ENCODE peak calls at places on chromosomes 16 and 17, in five cellular contexts. E is NCI-H1417; A is NCI-H774; N is Caki2; Z is activated CD4-positive, CD25-positive, alpha-beta regulatory T cell treated with anti-CD3 and anti-CD28 coated beads, Interleukin-2, amount 50 U/mL, for 72 hours. J is an unnamed sample.

GRCh38 chr17:80213651-80213975 is 6.5 kb downstream of the SGSH start:
- DNase-seq in E (no peak), A (no peak), N (no peak), Z (no peak), J (no peak)

GRCh38 chr16:85235988-85236831 is 123.9 kb upstream of the CIBAR2 start:
- DNase-seq in E (no peak), A (no peak), N (no peak), Z (no peak), J (no peak)

GRCh38 chr16:79805621-79806020 is 205.1 kb upstream of the MAF start:
- DNase-seq in E (no peak), A (no peak), N (no peak), Z (no peak), J (no peak)

GRCh38 chr16:35197656-35198055 is 1738.2 kb downstream of the TP53TG3F start:
- DNase-seq in E (no peak), A (no peak), N (no peak), Z (no peak), J (no peak)

GRCh38 chr17:75065562-75066151 is 18.6 kb downstream of the KCTD2 start:
- DNase-seq in E (no peak), A (no peak), N (no peak), Z (no peak), J (no peak)

GRCh38 chr16:48558269-48558915 is 51.6 kb downstream of the N4BP1 start:
- DNase-seq in E (no peak), A (no peak), N (no peak), Z (no peak), J (no peak)

GRCh38 chr17:61221597-61222471 is 177.8 kb upstream of the TBX2 start:
- DNase-seq in E (no peak), A (no peak), N (no peak), Z (no peak), J (no peak)

GRCh38 chr16:54213322-54213721 is 73.3 kb downstream of the IRX3 start:
- DNase-seq in E (no peak), A (no peak), N (no peak), Z (no peak), J (no peak)

GRCh38 chr16:8931864-8932263 is 31.8 kb downstream of the USP7 start:
- DNase-seq in E (no peak), A (no peak), N (peak), Z (no peak), J (no peak)

GRCh38 chr17:79294459-79295071 is 219.9 kb downstream of the ENGASE start:
- DNase-seq in E (no peak), A (no peak), N (peak), Z (no peak), J (no peak)

GRCh38 chr17:69466905-69467630 is 52.6 kb downstream of the MAP2K6 start:
- DNase-seq in E (no peak), A (peak), N (peak), Z (no peak), J (no peak)

GRCh38 chr16:67150833-67151396 is at the start of gene B3GNT9:
- DNase-seq in E (peak), A (peak), N (no peak), Z (no peak), J (peak)

GRCh38 chr17:42562845-42563509 is 1.0 kb downstream of the COASY start:
- DNase-seq in E (no peak), A (no peak), N (peak), Z (no peak), J (no peak)

GRCh38 chr17:63631626-63632025 is 9.4 kb downstream of the MAP3K3 start:
- DNase-seq in E (no peak), A (no peak), N (no peak), Z (no peak), J (no peak)

GRCh38 chr17:19364699-19365498 is 2.4 kb upstream of the B9D1 start:
- DNase-seq in E (no peak), A (no peak), N (no peak), Z (no peak), J (no peak)

GRCh38 chr16:82761858-82762257 is 135.1 kb downstream of the CDH13 start:
- DNase-seq in E (peak), A (peak), N (no peak), Z (no peak), J (no peak)

GRCh38 chr17:68777243-68777855 is 176.2 kb upstream of the FAM20A start:
- DNase-seq in E (peak), A (peak), N (peak), Z (no peak), J (no peak)

GRCh38 chr16:30018731-30019158 is 4.3 kb upstream of the C16orf92 start:
- DNase-seq in E (no peak), A (no peak), N (no peak), Z (no peak), J (no peak)

GRCh38 chr17:1724351-1724868 is at the start of gene WDR81:
- DNase-seq in E (peak), A (peak), N (peak), Z (peak), J (peak)

GRCh38 chr16:56632160-56632847 is at the start of gene MT1M:
- DNase-seq in E (no peak), A (no peak), N (no peak), Z (no peak), J (no peak)

GRCh38 chr16:11165349-11165748 is 90.7 kb downstream of the SOCS1 start:
- DNase-seq in E (peak), A (no peak), N (no peak), Z (no peak), J (no peak)

GRCh38 chr16:59991171-59991570 is 1257.1 kb upstream of the GOT2 start:
- DNase-seq in E (no peak), A (no peak), N (no peak), Z (no peak), J (no peak)

GRCh38 chr17:36107660-36108059 is 4.0 kb downstream of the CCL4 start:
- DNase-seq in E (no peak), A (no peak), N (no peak), Z (no peak), J (no peak)

GRCh38 chr17:33381201-33381600 is 88.1 kb upstream of the ASIC2 start:
- DNase-seq in E (no peak), A (no peak), N (no peak), Z (no peak), J (no peak)

GRCh38 chr17:37447641-37448040 is 41.0 kb downstream of the TADA2A start:
- DNase-seq in E (no peak), A (no peak), N (peak), Z (no peak), J (no peak)

GRCh38 chr17:18371455-18371854 is 6.1 kb upstream of the EVPLL start:
- DNase-seq in E (no peak), A (no peak), N (peak), Z (no peak), J (no peak)

GRCh38 chr16:81315271-81316175 is 761 bp downstream of the GAN start:
- DNase-seq in E (no peak), A (no peak), N (peak), Z (peak), J (peak)

GRCh38 chr16:13873835-13874438 is 46.0 kb upstream of the ERCC4 start:
- DNase-seq in E (no peak), A (peak), N (peak), Z (no peak), J (no peak)

GRCh38 chr17:58741121-58741625 is 14.5 kb upstream of the PPM1E start:
- DNase-seq in E (no peak), A (no peak), N (peak), Z (no peak), J (no peak)

GRCh38 chr17:82051776-82052637 is at the start of the genes GPS1 and RFNG:
- DNase-seq in E (peak), A (peak), N (peak), Z (peak), J (peak)

GRCh38 chr16:86455609-86456008 is 54.7 kb upstream of the FOXF1 start:
- DNase-seq in E (no peak), A (no peak), N (no peak), Z (no peak), J (no peak)

J was measured in anterior cingulate cortex.